ENCODE peak calls at places on chromosome 3, in five cellular contexts. J is lower lobe of right lung, Q is progenitor cell of endocrine pancreas, L is mesothelial cell of epicardium, H is H9. T is an unnamed sample.

GRCh38 chr3:78633626-78634025 is 1134.2 kb downstream of the ROBO1 start:
- DNase-seq in J (no peak), Q (no peak), L (no peak), H (no peak), T (no peak)

GRCh38 chr3:107235923-107236315 is 141.3 kb upstream of the CCDC54 start:
- DNase-seq in J (no peak), Q (peak), L (no peak), H (peak), T (peak)

GRCh38 chr3:113287111-113287817 is 75.9 kb downstream of the BOC start:
- DNase-seq in J (no peak), Q (no peak), L (no peak), H (no peak), T (no peak)

GRCh38 chr3:68116580-68116979 is 462.2 kb upstream of the SUCLG2 start:
- DNase-seq in J (no peak), Q (no peak), L (no peak), H (no peak), T (no peak)

GRCh38 chr3:64104691-64105101 is 81.4 kb upstream of the PSMD6 start:
- DNase-seq in J (no peak), Q (no peak), L (no peak), H (no peak), T (no peak)

GRCh38 chr3:197811343-197811742 is 20.3 kb downstream of the LRCH3 start:
- DNase-seq in J (peak), Q (no peak), L (no peak), H (no peak), T (no peak)

GRCh38 chr3:157128771-157129671 is 30.9 kb downstream of the CCNL1 start:
- DNase-seq in J (peak), Q (no peak), L (peak), H (no peak), T (no peak)

GRCh38 chr3:56347219-56347871 is 120.9 kb downstream of the ERC2 start:
- DNase-seq in J (no peak), Q (peak), L (no peak), H (peak), T (peak)

GRCh38 chr3:194939949-194940770 is 254.5 kb downstream of the FAM43A start:
- DNase-seq in J (no peak), Q (no peak), L (no peak), H (no peak), T (no peak)

GRCh38 chr3:49263490-49263889 is 13.5 kb downstream of the C3orf62 start:
- DNase-seq in J (no peak), Q (no peak), L (no peak), H (no peak), T (no peak)

GRCh38 chr3:128486692-128487537 is 6.1 kb downstream of the GATA2 start:
- DNase-seq in J (peak), Q (no peak), L (peak), H (peak), T (peak)

GRCh38 chr3:139718415-139718814 is 40.6 kb upstream of the NMNAT3 start:
- DNase-seq in J (no peak), Q (peak), L (no peak), H (peak), T (peak)

GRCh38 chr3:181913254-181913653 is 201.5 kb downstream of the SOX2 start:
- DNase-seq in J (no peak), Q (no peak), L (no peak), H (no peak), T (no peak)

GRCh38 chr3:130893240-130894129 is at the start of gene ATP2C1:
- DNase-seq in J (peak), Q (peak), L (peak), H (peak), T (peak)

GRCh38 chr3:15497984-15498383 is 23.5 kb downstream of the COLQ start:
- DNase-seq in J (no peak), Q (no peak), L (no peak), H (no peak), T (no peak)

GRCh38 chr3:179671709-179672337 is 19.0 kb downstream of the USP13 start:
- DNase-seq in J (no peak), Q (no peak), L (no peak), H (no peak), T (no peak)

GRCh38 chr3:11671648-11672100 is 28.0 kb upstream of the VGLL4 start:
- DNase-seq in J (no peak), Q (no peak), L (no peak), H (no peak), T (no peak)

GRCh38 chr3:128969993-128970740 is 23.7 kb downstream of the CFAP92 start:
- DNase-seq in J (peak), Q (peak), L (peak), H (peak), T (peak)

GRCh38 chr3:145243875-145244274 is 917.1 kb downstream of the PLOD2 start:
- DNase-seq in J (no peak), Q (no peak), L (no peak), H (no peak), T (no peak)

GRCh38 chr3:4138150-4138783 is 164.9 kb upstream of the SETMAR start:
- DNase-seq in J (no peak), Q (no peak), L (no peak), H (no peak), T (no peak)

GRCh38 chr3:99509224-99509623 is 129.2 kb upstream of the COL8A1 start:
- DNase-seq in J (no peak), Q (no peak), L (no peak), H (no peak), T (no peak)

GRCh38 chr3:128152419-128153155 is 694 bp upstream of the EEFSEC start:
- DNase-seq in J (no peak), Q (no peak), L (no peak), H (no peak), T (no peak)

GRCh38 chr3:148532326-148532725 is 165.4 kb upstream of the AGTR1 start:
- DNase-seq in J (no peak), Q (no peak), L (no peak), H (no peak), T (no peak)

GRCh38 chr3:163476179-163476578 is 1602.1 kb downstream of the SI start:
- DNase-seq in J (no peak), Q (no peak), L (no peak), H (no peak), T (no peak)

GRCh38 chr3:171058873-171059603 is 32.5 kb upstream of the SLC2A2 start:
- DNase-seq in J (no peak), Q (no peak), L (no peak), H (no peak), T (no peak)

GRCh38 chr3:123780656-123781055 is 103.5 kb downstream of the MYLK start:
- DNase-seq in J (no peak), Q (no peak), L (no peak), H (no peak), T (no peak)

GRCh38 chr3:123779646-123780231 is 104.4 kb downstream of the MYLK start:
- DNase-seq in J (no peak), Q (no peak), L (no peak), H (no peak), T (no peak)

GRCh38 chr3:123782488-123782887 is 101.6 kb downstream of the MYLK start:
- DNase-seq in J (no peak), Q (no peak), L (no peak), H (no peak), T (no peak)

GRCh38 chr3:123781571-123782275 is 102.4 kb downstream of the MYLK start:
- DNase-seq in J (no peak), Q (no peak), L (no peak), H (no peak), T (no peak)

GRCh38 chr3:123781138-123781537 is 103.0 kb downstream of the MYLK start:
- DNase-seq in J (no peak), Q (no peak), L (no peak), H (no peak), T (no peak)
- TF ChIP-seq CTCF in J (no peak), Q (no peak), L (no peak), H (peak), T (no peak)

DNA sequence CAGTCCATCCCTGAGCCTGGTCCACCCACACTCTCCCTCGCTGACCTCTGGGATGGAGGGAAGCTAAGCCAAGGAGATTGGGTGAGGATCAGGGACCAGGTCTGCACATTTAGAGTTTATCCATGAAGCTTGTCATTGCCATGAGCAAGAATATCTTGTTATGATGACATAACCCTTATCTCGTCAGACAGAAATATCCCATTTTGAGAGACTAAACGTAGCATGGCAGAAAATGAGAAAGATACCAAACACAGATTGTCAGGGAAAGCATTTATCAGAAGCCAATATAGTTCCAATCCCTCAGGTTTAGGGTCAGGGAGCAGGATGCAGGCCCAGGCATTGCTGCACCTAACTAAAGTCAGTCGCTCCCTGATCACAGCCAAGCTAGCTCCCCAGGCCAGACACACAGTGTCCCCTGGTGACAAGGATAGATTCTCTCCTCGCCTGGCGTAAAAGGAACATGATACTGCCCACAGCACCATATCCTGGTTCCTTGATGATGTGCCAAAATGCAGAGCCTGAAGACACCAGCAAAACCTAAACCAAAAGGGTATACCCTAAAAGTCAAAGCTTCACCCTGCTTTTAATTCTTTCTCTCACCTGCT is 66.9 kb downstream of the DCLK3 start:
- DNase-seq in J (no peak), Q (no peak), L (no peak), H (peak), T (peak)
- TF ChIP-seq CTCF in J (no peak), Q (no peak), L (no peak), H (peak), T (no peak)

GRCh38 chr3:14113964-14114667 is 10.6 kb downstream of the CHCHD4 start:
- DNase-seq in J (no peak), Q (no peak), L (no peak), H (no peak), T (no peak)
- TF ChIP-seq CTCF in J (no peak), Q (peak), L (peak), H (peak), T (no peak)

GRCh38 chr3:136544532-136544931 is 207.6 kb downstream of the STAG1 start:
- DNase-seq in J (no peak), Q (no peak), L (no peak), H (no peak), T (no peak)

GRCh38 chr3:136543385-136543784 is 208.8 kb downstream of the STAG1 start:
- DNase-seq in J (no peak), Q (no peak), L (no peak), H (no peak), T (no peak)

GRCh38 chr3:136545664-136546266 is 206.4 kb downstream of the STAG1 start:
- DNase-seq in J (no peak), Q (no peak), L (no peak), H (no peak), T (no peak)

GRCh38 chr3:136547293-136547692 is 204.9 kb downstream of the STAG1 start:
- DNase-seq in J (no peak), Q (no peak), L (no peak), H (no peak), T (no peak)

GRCh38 chr3:136546718-136547117 is 205.5 kb downstream of the STAG1 start:
- DNase-seq in J (no peak), Q (no peak), L (no peak), H (no peak), T (no peak)
- TF ChIP-seq CTCF in J (no peak), Q (peak), L (no peak), H (peak), T (no peak)